ENCODE peak calls at places on chromosomes 1 and 21, in nine cellular contexts. One of them, this sample, is unnamed.

GRCh38 chr1:201128962-201129361 is 2.0 kb upstream of the ASCL5 start:
- DNase-seq in uterus: no peak
- DNase-seq in breast epithelium: no peak
- DNase-seq in IMR-90: no peak
- DNase-seq in HCT116: no peak
- DNase-seq in stomach: no peak
- DNase-seq in erythroblast: no peak
- DNase-seq in heart left ventricle: no peak
- DNase-seq in NB4: no peak
- DNase-seq in this sample: no peak

GRCh38 chr1:27099154-27099903 is 55.6 kb downstream of the SLC9A1 start:
- DNase-seq in uterus: peak
- DNase-seq in breast epithelium: no peak
- DNase-seq in IMR-90: peak
- DNase-seq in HCT116: no peak
- DNase-seq in stomach: peak
- DNase-seq in erythroblast: no peak
- DNase-seq in heart left ventricle: peak
- DNase-seq in NB4: peak
- DNase-seq in this sample: peak

GRCh38 chr1:116496380-116496779 is 74.4 kb downstream of the CD58 start:
- DNase-seq in uterus: no peak
- DNase-seq in breast epithelium: no peak
- DNase-seq in IMR-90: peak
- DNase-seq in HCT116: no peak
- DNase-seq in stomach: no peak
- DNase-seq in erythroblast: no peak
- DNase-seq in heart left ventricle: peak
- DNase-seq in NB4: peak
- DNase-seq in this sample: no peak

GRCh38 chr1:219771039-219771438 is 157.3 kb downstream of the SLC30A10 start:
- DNase-seq in uterus: no peak
- DNase-seq in breast epithelium: no peak
- DNase-seq in IMR-90: peak
- DNase-seq in HCT116: peak
- DNase-seq in stomach: no peak
- DNase-seq in erythroblast: no peak
- DNase-seq in heart left ventricle: no peak
- DNase-seq in NB4: no peak
- DNase-seq in this sample: peak

GRCh38 chr1:237670296-237670695 is 220.4 kb downstream of the ZP4 start:
- DNase-seq in uterus: no peak
- DNase-seq in breast epithelium: no peak
- DNase-seq in IMR-90: no peak
- DNase-seq in HCT116: no peak
- DNase-seq in stomach: no peak
- DNase-seq in erythroblast: no peak
- DNase-seq in heart left ventricle: no peak
- DNase-seq in NB4: no peak
- DNase-seq in this sample: no peak

GRCh38 chr1:201925301-201925567 is 21.1 kb downstream of the LMOD1 start:
- DNase-seq in uterus: no peak
- DNase-seq in breast epithelium: no peak
- DNase-seq in IMR-90: no peak
- DNase-seq in HCT116: no peak
- DNase-seq in stomach: no peak
- DNase-seq in erythroblast: no peak
- DNase-seq in heart left ventricle: no peak
- DNase-seq in NB4: no peak
- DNase-seq in this sample: no peak

GRCh38 chr1:228006034-228006792 is 585 bp upstream of the WNT3A start:
- DNase-seq in uterus: peak
- DNase-seq in breast epithelium: peak
- DNase-seq in IMR-90: no peak
- DNase-seq in HCT116: no peak
- DNase-seq in stomach: peak
- DNase-seq in erythroblast: no peak
- DNase-seq in heart left ventricle: no peak
- DNase-seq in NB4: no peak
- DNase-seq in this sample: peak

GRCh38 chr1:85200367-85200869 is 398 bp downstream of the SYDE2 start:
- DNase-seq in uterus: peak
- DNase-seq in breast epithelium: peak
- DNase-seq in IMR-90: no peak
- DNase-seq in HCT116: no peak
- DNase-seq in stomach: peak
- DNase-seq in erythroblast: no peak
- DNase-seq in heart left ventricle: peak
- DNase-seq in NB4: peak
- DNase-seq in this sample: peak

GRCh38 chr1:50929376-50929958 is 30.6 kb downstream of the FAF1 start:
- DNase-seq in uterus: no peak
- DNase-seq in breast epithelium: no peak
- DNase-seq in IMR-90: peak
- DNase-seq in HCT116: peak
- DNase-seq in stomach: no peak
- DNase-seq in erythroblast: peak
- DNase-seq in heart left ventricle: no peak
- DNase-seq in NB4: peak
- DNase-seq in this sample: no peak

GRCh38 chr1:207304710-207305151 is 16.7 kb upstream of the CD55 start:
- DNase-seq in uterus: no peak
- DNase-seq in breast epithelium: no peak
- DNase-seq in IMR-90: peak
- DNase-seq in HCT116: peak
- DNase-seq in stomach: no peak
- DNase-seq in erythroblast: no peak
- DNase-seq in heart left ventricle: no peak
- DNase-seq in NB4: no peak
- DNase-seq in this sample: no peak

GRCh38 chr1:1920608-1921458 is 1.8 kb upstream of the TMEM52 start:
- DNase-seq in uterus: no peak
- DNase-seq in breast epithelium: no peak
- DNase-seq in IMR-90: no peak
- DNase-seq in HCT116: no peak
- DNase-seq in stomach: no peak
- DNase-seq in erythroblast: no peak
- DNase-seq in heart left ventricle: peak
- DNase-seq in NB4: no peak
- DNase-seq in this sample: no peak

DNA sequence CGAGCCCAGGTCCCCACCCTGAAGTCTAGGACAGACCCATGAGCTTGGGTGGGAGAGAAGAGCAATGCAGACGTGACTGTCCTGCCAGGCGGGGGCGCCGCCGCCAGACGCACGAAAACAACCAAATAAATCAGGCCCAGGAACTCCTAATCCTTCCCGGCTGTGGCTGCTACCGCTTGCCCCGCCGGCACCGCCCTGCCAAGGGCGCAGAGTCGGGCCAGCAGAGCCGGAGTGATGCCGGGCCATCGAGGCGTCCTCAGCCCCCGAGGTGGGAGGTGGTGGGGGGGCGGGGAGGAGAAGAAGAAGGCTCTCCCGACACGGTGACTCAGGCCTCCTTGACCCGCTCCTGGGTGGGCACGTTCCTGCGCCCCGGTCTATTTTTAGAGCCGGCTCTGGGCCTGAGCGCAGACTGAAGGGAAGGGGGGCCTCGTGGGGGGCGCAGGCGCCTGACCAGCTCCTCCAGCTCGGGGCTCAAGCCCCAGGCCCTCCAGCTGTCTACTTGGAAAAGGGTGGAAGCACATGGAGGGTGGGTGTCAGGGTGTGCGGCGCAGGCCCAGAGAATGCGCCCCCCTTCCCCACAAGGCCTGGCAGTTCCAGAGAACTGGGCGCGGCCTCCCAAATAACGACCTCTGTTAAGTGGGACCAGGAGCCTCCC is 10.8 kb upstream of the COL16A1 start:
- DNase-seq in uterus: peak
- DNase-seq in breast epithelium: no peak
- DNase-seq in IMR-90: peak
- DNase-seq in HCT116: no peak
- DNase-seq in stomach: peak
- DNase-seq in erythroblast: peak
- DNase-seq in heart left ventricle: peak
- DNase-seq in NB4: peak
- DNase-seq in this sample: peak
- TF ChIP-seq POLR2A in uterus: no peak
- TF ChIP-seq POLR2A in breast epithelium: no peak
- TF ChIP-seq POLR2A in IMR-90: peak
- TF ChIP-seq POLR2A in HCT116: no peak
- TF ChIP-seq POLR2A in stomach: no peak
- TF ChIP-seq POLR2A in erythroblast: no peak
- TF ChIP-seq POLR2A in heart left ventricle: no peak
- TF ChIP-seq POLR2A in NB4: no peak
- TF ChIP-seq POLR2A in this sample: no peak

GRCh38 chr1:20633190-20634064 is at the start of gene PINK1:
- DNase-seq in uterus: peak
- DNase-seq in breast epithelium: peak
- DNase-seq in IMR-90: peak
- DNase-seq in HCT116: peak
- DNase-seq in stomach: peak
- DNase-seq in erythroblast: peak
- DNase-seq in heart left ventricle: peak
- DNase-seq in NB4: peak
- DNase-seq in this sample: peak
- TF ChIP-seq POLR2A in uterus: peak
- TF ChIP-seq POLR2A in breast epithelium: no peak
- TF ChIP-seq POLR2A in IMR-90: peak
- TF ChIP-seq POLR2A in HCT116: no peak
- TF ChIP-seq POLR2A in stomach: no peak
- TF ChIP-seq POLR2A in erythroblast: peak
- TF ChIP-seq POLR2A in heart left ventricle: peak
- TF ChIP-seq POLR2A in NB4: peak
- TF ChIP-seq POLR2A in this sample: peak

DNA sequence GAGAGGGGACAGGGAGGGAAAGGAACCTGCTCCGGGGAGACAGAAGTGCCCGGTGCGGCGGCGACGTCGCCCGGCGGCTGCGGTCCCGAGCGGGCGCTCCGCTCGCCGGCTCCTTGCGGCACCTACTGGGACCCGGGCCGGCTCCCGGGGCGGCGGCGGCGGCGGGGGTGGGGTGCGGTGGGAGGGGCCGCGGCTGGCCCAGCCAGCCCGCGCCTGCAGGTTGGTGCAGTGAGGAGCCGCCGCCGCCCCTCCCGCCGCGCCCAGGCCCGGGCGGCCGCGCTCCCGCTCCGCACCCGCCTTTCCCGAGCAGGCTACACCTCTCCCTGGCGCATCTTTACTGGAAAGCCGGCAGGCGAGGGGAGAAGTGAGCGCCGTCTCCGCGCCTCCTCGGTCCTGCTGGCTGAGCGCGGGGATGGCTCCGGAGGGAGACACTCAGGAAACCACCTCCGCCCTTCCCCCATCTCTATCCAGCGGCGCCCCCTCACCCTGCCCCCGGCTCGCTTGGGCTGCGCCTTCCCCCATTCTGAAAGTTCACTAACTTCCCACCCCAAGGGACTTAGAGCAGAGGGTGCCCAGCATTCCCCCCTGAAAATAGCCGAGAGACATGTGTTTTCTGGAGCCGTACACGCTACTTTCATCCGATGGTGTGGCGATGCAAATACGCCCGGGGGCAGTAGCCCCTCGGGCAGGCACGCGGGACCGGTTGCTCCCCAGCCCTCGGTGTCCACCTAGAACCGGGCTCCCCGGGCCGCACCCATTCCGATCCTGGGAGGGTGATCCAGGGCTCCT is at the start of gene PLD5:
- DNase-seq in uterus: no peak
- DNase-seq in breast epithelium: no peak
- DNase-seq in IMR-90: no peak
- DNase-seq in HCT116: no peak
- DNase-seq in stomach: no peak
- DNase-seq in erythroblast: no peak
- DNase-seq in heart left ventricle: peak
- DNase-seq in NB4: no peak
- DNase-seq in this sample: no peak
- TF ChIP-seq POLR2A in uterus: no peak
- TF ChIP-seq POLR2A in breast epithelium: no peak
- TF ChIP-seq POLR2A in IMR-90: no peak
- TF ChIP-seq POLR2A in HCT116: no peak
- TF ChIP-seq POLR2A in stomach: no peak
- TF ChIP-seq POLR2A in erythroblast: no peak
- TF ChIP-seq POLR2A in heart left ventricle: no peak
- TF ChIP-seq POLR2A in NB4: no peak
- TF ChIP-seq POLR2A in this sample: no peak

DNA sequence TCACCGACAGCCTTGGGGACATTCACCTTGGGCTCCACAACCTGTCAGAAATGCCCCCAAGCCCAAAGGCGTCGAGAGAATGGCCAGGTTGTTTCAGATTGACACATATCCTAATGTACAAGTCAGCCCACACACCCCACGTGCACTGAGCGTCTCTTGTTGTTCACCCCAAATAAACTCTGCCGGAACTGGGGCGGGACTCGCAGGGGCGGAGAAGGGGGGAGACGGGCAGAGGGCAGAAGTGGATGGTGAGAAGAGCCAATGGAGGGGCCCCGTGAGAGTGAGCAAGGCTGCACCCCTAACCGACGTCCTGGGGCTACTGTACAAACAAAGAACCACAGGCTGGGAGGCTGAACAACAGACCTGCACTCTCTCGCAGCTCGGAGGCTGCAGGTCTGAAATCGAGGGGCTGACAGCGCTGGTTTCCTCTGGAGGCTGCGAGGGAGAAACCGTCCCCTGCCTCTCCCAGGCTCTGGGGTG is 8.5 kb upstream of the UMODL1 start:
- DNase-seq in uterus: no peak
- DNase-seq in breast epithelium: no peak
- DNase-seq in IMR-90: no peak
- DNase-seq in HCT116: no peak
- DNase-seq in stomach: peak
- DNase-seq in erythroblast: peak
- DNase-seq in heart left ventricle: peak
- DNase-seq in NB4: peak
- DNase-seq in this sample: peak
- TF ChIP-seq POLR2A in uterus: no peak
- TF ChIP-seq POLR2A in breast epithelium: no peak
- TF ChIP-seq POLR2A in IMR-90: no peak
- TF ChIP-seq POLR2A in HCT116: no peak
- TF ChIP-seq POLR2A in stomach: no peak
- TF ChIP-seq POLR2A in erythroblast: no peak
- TF ChIP-seq POLR2A in heart left ventricle: no peak
- TF ChIP-seq POLR2A in NB4: no peak
- TF ChIP-seq POLR2A in this sample: no peak

GRCh38 chr1:232950197-232950918 is at the start of gene NTPCR:
- DNase-seq in uterus: peak
- DNase-seq in breast epithelium: peak
- DNase-seq in IMR-90: peak
- DNase-seq in HCT116: peak
- DNase-seq in stomach: peak
- DNase-seq in erythroblast: peak
- DNase-seq in heart left ventricle: peak
- DNase-seq in NB4: peak
- DNase-seq in this sample: peak
- TF ChIP-seq POLR2A in uterus: peak
- TF ChIP-seq POLR2A in breast epithelium: no peak
- TF ChIP-seq POLR2A in IMR-90: peak
- TF ChIP-seq POLR2A in HCT116: peak
- TF ChIP-seq POLR2A in stomach: no peak
- TF ChIP-seq POLR2A in erythroblast: peak
- TF ChIP-seq POLR2A in heart left ventricle: peak
- TF ChIP-seq POLR2A in NB4: peak
- TF ChIP-seq POLR2A in this sample: peak

GRCh38 chr1:167936930-167937708 is at the start of gene MPC2:
- DNase-seq in uterus: peak
- DNase-seq in breast epithelium: peak
- DNase-seq in IMR-90: peak
- DNase-seq in HCT116: peak
- DNase-seq in stomach: peak
- DNase-seq in erythroblast: peak
- DNase-seq in heart left ventricle: peak
- DNase-seq in NB4: peak
- DNase-seq in this sample: peak
- TF ChIP-seq POLR2A in uterus: no peak
- TF ChIP-seq POLR2A in breast epithelium: no peak
- TF ChIP-seq POLR2A in IMR-90: no peak
- TF ChIP-seq POLR2A in HCT116: no peak
- TF ChIP-seq POLR2A in stomach: no peak
- TF ChIP-seq POLR2A in erythroblast: peak
- TF ChIP-seq POLR2A in heart left ventricle: peak
- TF ChIP-seq POLR2A in NB4: peak
- TF ChIP-seq POLR2A in this sample: peak

This sample was measured in adrenal gland.